ENCODE peak calls at places on chromosomes 11 and 22, in four cellular contexts. F is HepG2, N is H1, X is GM12878. U is an unnamed sample.

GRCh38 chr11:7032692-7033091 is 12.4 kb downstream of the NLRP14 start:
- DNase-seq in X (no peak), N (no peak), F (no peak), U (no peak)

GRCh38 chr11:36098046-36098445 is 154.2 kb downstream of the LDLRAD3 start:
- DNase-seq in X (no peak), N (no peak), F (no peak), U (no peak)

GRCh38 chr11:26993965-26994446 is at the start of gene FIBIN:
- DNase-seq in X (no peak), N (peak), F (no peak), U (no peak)

GRCh38 chr11:14904745-14905103 is 12.7 kb upstream of the CYP2R1 start:
- DNase-seq in X (no peak), N (peak), F (no peak), U (no peak)

GRCh38 chr11:14679662-14680061 is 36.1 kb downstream of the PDE3B start:
- DNase-seq in N (no peak), F (peak), X (no peak), U (no peak)

GRCh38 chr11:34649597-34649996 is 28.7 kb downstream of the EHF start:
- DNase-seq in N (no peak), F (no peak), X (no peak), U (no peak)

GRCh38 chr11:93541884-93542752 is 1.1 kb downstream of the SMCO4 start:
- DNase-seq in X (no peak), N (no peak), F (peak), U (peak)

GRCh38 chr11:335779-336665 is 15.4 kb upstream of the IFITM3 start:
- DNase-seq in X (no peak), F (no peak), N (no peak), U (no peak)

GRCh38 chr11:60634151-60634550 is 65.3 kb upstream of the MS4A8 start:
- DNase-seq in N (peak), X (peak), F (no peak), U (peak)

GRCh38 chr22:45291061-45291930 is 6.5 kb downstream of the UPK3A start:
- DNase-seq in F (no peak), X (no peak), N (no peak), U (no peak)

GRCh38 chr11:3700410-3700809 is 29.2 kb upstream of the CHRNA10 start:
- DNase-seq in F (no peak), X (no peak), N (no peak), U (no peak)

GRCh38 chr22:50656122-50657070 is 16.2 kb upstream of the SHANK3 start:
- DNase-seq in N (no peak), F (peak), X (no peak), U (no peak)

GRCh38 chr11:3907590-3907989 is 52.1 kb downstream of the STIM1 start:
- DNase-seq in X (no peak), F (no peak), N (no peak), U (no peak)

GRCh38 chr22:38233427-38233826 is 31.6 kb downstream of the MAFF start:
- DNase-seq in F (no peak), N (no peak), X (no peak), U (no peak)

GRCh38 chr22:21928048-21928447 is 24.6 kb downstream of the PPM1F start:
- DNase-seq in N (peak), X (no peak), F (no peak), U (no peak)

GRCh38 chr11:76663912-76664440 is 6.6 kb downstream of the LRRC32 start:
- DNase-seq in X (no peak), N (no peak), F (no peak), U (no peak)

GRCh38 chr22:40043086-40043485 is 48.3 kb downstream of the FAM83F start:
- DNase-seq in X (no peak), N (no peak), F (no peak), U (no peak)

GRCh38 chr11:12876340-12876739 is 132.8 kb upstream of the RASSF10 start:
- DNase-seq in N (no peak), X (no peak), F (no peak), U (no peak)

GRCh38 chr22:19880786-19881569 is 26.3 kb upstream of the GNB1L start:
- DNase-seq in X (no peak), F (peak), N (peak), U (peak)

GRCh38 chr22:42909363-42910058 is 52.4 kb upstream of the ARFGAP3 start:
- DNase-seq in F (no peak), X (no peak), N (no peak), U (no peak)

GRCh38 chr11:68026391-68027105 is 3.9 kb upstream of the NDUFS8 start:
- DNase-seq in F (no peak), X (no peak), N (no peak), U (no peak)

GRCh38 chr11:68030318-68031135 is at the start of gene NDUFS8:
- DNase-seq in X (peak), F (peak), N (peak), U (peak)

GRCh38 chr11:68028802-68029475 is 1.5 kb upstream of the NDUFS8 start:
- DNase-seq in F (no peak), X (no peak), N (no peak), U (no peak)

GRCh38 chr11:68025047-68025446 is 5.4 kb upstream of the NDUFS8 start:
- DNase-seq in F (no peak), X (no peak), N (no peak), U (no peak)

DNA sequence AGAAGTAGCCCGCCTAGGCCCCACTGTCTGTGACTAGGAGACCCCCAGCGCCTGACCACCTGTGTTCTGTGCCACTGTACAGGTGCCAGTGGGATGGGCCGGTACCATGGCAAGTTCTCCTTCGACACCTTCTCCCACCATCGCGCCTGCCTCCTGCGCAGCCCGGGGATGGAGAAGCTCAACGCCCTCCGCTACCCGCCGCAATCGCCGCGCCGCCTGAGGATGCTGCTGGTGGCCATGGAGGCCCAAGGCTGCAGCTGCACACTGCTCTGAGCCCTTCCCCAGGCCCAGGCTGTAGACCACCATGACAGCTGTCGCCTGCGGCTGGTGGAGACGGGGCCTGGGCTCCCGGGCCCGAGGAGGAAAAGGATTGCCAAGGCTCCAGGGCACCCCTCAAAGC is 2.8 kb upstream of the NDUFS8 start:
- DNase-seq in F (no peak), N (no peak), X (no peak), U (no peak)
- H3K9ac ChIP-seq in F (no peak), N (no peak), X (no peak), U (no peak)

GRCh38 chr11:122308286-122308685 is 192.3 kb upstream of the BLID start:
- DNase-seq in X (no peak), N (no peak), F (no peak), U (no peak)
- TF ChIP-seq SUZ12 in X (no peak), N (no peak), F (no peak), U (no peak)

GRCh38 chr11:119338946-119339580 is 1.6 kb downstream of the C1QTNF5 start:
- DNase-seq in N (peak), F (no peak), X (no peak), U (no peak)
- H3K9ac ChIP-seq in N (no peak), F (no peak), X (no peak), U (peak)

GRCh38 chr11:114447444-114447843 is 8.2 kb downstream of the REXO2 start:
- DNase-seq in X (no peak), F (no peak), N (no peak), U (no peak)

GRCh38 chr11:114447892-114448291 is 8.6 kb downstream of the REXO2 start:
- DNase-seq in N (no peak), F (no peak), X (no peak), U (no peak)

DNA sequence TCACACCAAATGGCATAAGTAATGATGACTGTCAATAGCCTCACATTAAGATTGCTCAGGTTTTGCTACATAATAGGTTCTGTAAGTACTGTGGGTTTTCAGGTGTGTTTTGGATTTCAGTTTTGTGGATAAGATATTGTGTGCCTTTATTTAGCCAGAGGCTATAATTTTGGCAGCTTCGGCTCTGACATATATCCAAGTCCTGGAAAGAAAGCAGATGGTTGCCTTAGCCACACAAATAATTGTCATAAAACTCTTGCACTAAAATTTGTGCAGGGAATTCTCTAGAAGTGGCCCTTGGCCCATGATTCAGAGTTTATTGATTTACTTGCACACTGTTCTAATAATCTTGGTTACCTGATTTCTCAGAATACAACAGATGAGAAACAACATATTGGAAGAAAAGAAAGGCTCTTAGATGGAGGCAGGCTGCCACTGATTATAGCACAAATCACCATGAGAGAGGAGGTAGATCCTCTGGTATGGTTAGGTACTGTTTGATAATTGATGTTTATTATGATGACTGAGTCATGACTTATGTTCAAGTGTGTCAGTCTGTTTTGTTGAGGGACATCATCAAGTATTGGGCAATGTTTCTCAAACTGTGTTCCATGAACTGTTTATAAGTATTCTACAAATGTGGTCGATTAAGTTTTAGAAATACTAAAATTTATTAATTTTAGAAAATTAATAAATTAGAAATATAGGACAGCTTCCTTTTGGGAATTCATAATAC is 9.7 kb downstream of the REXO2 start:
- DNase-seq in N (no peak), X (no peak), F (no peak), U (no peak)
- TF ChIP-seq SUZ12 in N (no peak), X (no peak), F (no peak), U (no peak)

DNA sequence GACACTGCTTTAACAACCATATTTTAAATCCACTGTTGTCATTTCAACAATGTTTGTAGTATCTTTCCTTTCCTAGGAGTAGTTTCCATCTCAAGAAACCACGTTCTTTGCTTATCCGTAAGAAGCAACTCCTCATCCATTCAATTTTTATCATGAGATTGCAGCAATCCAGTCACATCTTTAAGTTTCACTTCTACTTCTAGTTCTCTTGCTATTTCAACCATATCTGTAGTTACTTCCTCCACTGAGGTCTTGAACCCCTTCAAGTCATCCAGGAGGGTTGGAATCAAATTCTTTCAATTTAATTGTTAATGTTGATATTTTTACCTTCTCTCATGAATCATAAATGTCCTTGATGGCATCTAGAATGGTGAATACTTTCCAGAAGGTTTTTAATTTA is 22.4 kb downstream of the CCDC82 start:
- DNase-seq in F (no peak), N (no peak), X (no peak), U (no peak)
- H3K9ac ChIP-seq in F (no peak), N (no peak), X (no peak), U (no peak)

DNA sequence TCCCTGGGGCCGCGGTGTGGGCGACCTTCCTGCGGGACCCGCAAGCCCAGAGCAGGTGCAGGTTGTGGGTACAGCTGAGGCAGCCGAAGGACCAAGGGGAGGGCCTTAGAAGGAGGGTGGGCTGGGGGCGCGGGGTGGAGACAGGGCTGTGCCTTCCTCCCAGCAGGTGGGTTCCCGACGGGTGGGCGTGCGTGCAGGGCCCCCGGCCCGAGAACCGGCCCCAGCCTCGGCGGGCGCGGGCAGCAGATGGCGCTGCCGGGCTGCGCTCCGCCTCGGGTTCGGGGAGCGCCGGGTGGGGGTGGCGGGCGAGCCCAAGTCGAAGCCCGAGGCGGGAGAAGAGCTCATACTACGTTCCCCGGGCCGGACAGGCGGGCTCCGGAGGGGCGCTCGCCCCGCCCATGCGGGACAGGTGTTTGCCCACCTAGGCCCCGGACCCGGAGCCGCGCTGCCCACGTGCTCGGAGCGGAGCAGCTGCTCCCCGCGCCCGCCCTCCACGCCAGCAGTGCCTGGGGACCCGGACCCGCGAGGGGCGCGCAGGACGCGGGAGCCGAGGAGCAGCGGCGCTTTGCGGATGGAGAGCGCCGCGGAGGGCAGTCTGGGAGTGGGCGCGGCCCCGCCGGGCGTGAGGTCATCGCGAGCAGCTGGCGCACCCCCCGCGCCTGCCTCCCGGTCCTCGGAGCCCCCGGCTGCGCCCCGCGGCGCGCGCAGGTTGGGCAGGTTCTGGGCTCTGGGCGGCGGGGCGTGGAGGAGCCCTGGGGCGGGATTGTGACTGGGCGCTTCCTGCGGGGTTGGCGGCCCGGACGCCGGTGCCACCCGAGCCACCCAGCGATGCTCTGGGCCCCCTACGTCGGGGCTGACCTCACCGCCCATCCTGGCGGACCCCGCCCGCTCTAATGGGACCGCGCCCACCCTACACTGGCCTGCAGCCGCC is 25.3 kb downstream of the DUSP8 start:
- DNase-seq in F (no peak), N (peak), X (no peak), U (peak)
- TF ChIP-seq SUZ12 in F (peak), N (peak), X (no peak), U (no peak)

GRCh38 chr11:78901831-78902230 is 327.2 kb upstream of the NARS2 start:
- DNase-seq in X (no peak), N (no peak), F (no peak), U (no peak)
- H3K9ac ChIP-seq in X (no peak), N (no peak), F (no peak), U (no peak)

DNA sequence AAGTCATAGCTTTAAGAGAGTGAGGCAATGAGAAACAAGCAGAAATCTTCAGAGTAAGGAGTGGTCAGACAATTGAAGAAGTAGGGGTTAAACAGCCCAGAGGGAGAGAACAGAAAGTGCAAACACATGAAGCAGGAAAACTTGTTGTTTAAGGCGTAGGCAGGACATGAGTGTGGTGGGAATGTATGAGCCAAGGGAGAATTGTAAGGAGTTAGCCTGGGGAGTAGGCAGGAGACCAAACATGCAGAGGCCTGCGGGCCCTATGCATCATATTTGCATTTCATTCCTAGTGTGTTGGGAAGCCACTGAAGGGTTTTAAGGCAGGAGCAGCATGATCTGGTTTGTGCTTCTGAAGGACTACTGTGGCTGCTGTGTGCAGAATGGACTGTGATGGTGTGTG is 180.0 kb upstream of the C11orf87 start:
- DNase-seq in F (no peak), N (no peak), X (no peak), U (no peak)
- TF ChIP-seq SUZ12 in F (no peak), N (no peak), X (no peak), U (no peak)